ENCODE peak calls at places on chromosomes 4 and X, in five cellular contexts. One of them, this sample, is unnamed.
A peak's percentile ranks its signal among the peaks of the same experiment; 100 is the strongest.

GRCh38 chrX:46840946-46841740 is 4.3 kb downstream of the RP2 start:
- DNase-seq in fibroblast of lung: peak; percentile 28
- DNase-seq in HCT116: no peak
- DNase-seq in H1: no peak
- DNase-seq in endodermal cell: no peak
- DNase-seq in this sample: no peak

GRCh38 chr4:89535251-89535650 is 227.7 kb upstream of the GPRIN3 start:
- DNase-seq in fibroblast of lung: no peak
- DNase-seq in HCT116: no peak
- DNase-seq in H1: no peak
- DNase-seq in endodermal cell: no peak
- DNase-seq in this sample: no peak

GRCh38 chr4:185128272-185129119 is 14.6 kb upstream of the SLC25A4 start:
- DNase-seq in fibroblast of lung: peak; percentile 19
- DNase-seq in HCT116: no peak
- DNase-seq in H1: no peak
- DNase-seq in endodermal cell: peak; percentile 85
- DNase-seq in this sample: no peak

GRCh38 chrX:45850775-45851433 is 650.2 kb upstream of the DIPK2B start:
- DNase-seq in fibroblast of lung: peak; percentile 54
- DNase-seq in HCT116: no peak
- DNase-seq in H1: no peak
- DNase-seq in endodermal cell: peak; percentile 74
- DNase-seq in this sample: peak; percentile 38

GRCh38 chr4:75542824-75543223 is 13.0 kb upstream of the ODAPH start:
- DNase-seq in fibroblast of lung: peak; percentile 95
- DNase-seq in HCT116: no peak
- DNase-seq in H1: no peak
- DNase-seq in endodermal cell: no peak
- DNase-seq in this sample: no peak

GRCh38 chr4:145170209-145170608 is 10.2 kb downstream of the OTUD4 start:
- DNase-seq in fibroblast of lung: peak; percentile 42
- DNase-seq in HCT116: no peak
- DNase-seq in H1: no peak
- DNase-seq in endodermal cell: no peak
- DNase-seq in this sample: no peak

GRCh38 chrX:40459576-40460158 is 121.1 kb upstream of the ATP6AP2 start:
- DNase-seq in fibroblast of lung: no peak
- DNase-seq in HCT116: no peak
- DNase-seq in H1: no peak
- DNase-seq in endodermal cell: peak; percentile 74
- DNase-seq in this sample: no peak

GRCh38 chr4:103197765-103198110 is 405 bp downstream of the CENPE start:
- DNase-seq in fibroblast of lung: no peak
- DNase-seq in HCT116: peak; percentile 8
- DNase-seq in H1: no peak
- DNase-seq in endodermal cell: no peak
- DNase-seq in this sample: no peak

GRCh38 chr4:183635333-183635732 is 23.7 kb downstream of the RWDD4 start:
- DNase-seq in fibroblast of lung: no peak
- DNase-seq in HCT116: no peak
- DNase-seq in H1: no peak
- DNase-seq in endodermal cell: peak; percentile 73
- DNase-seq in this sample: no peak

GRCh38 chr4:184450743-184451142 is 23.6 kb downstream of the IRF2 start:
- DNase-seq in fibroblast of lung: no peak
- DNase-seq in HCT116: no peak
- DNase-seq in H1: no peak
- DNase-seq in endodermal cell: peak; percentile 17
- DNase-seq in this sample: no peak

GRCh38 chr4:94274912-94275311 is 67.2 kb downstream of the SMARCAD1 start:
- DNase-seq in fibroblast of lung: peak; percentile 67
- DNase-seq in HCT116: no peak
- DNase-seq in H1: no peak
- DNase-seq in endodermal cell: no peak
- DNase-seq in this sample: no peak

GRCh38 chrX:632391-633042 is 1.9 kb downstream of the SHOX start:
- DNase-seq in fibroblast of lung: no peak
- DNase-seq in HCT116: no peak
- DNase-seq in H1: no peak
- DNase-seq in endodermal cell: peak; percentile 73
- DNase-seq in this sample: no peak

GRCh38 chr4:97235516-97235915 is 907.8 kb downstream of the STPG2 start:
- DNase-seq in fibroblast of lung: no peak
- DNase-seq in HCT116: no peak
- DNase-seq in H1: no peak
- DNase-seq in endodermal cell: peak; percentile 68
- DNase-seq in this sample: no peak

GRCh38 chr4:51853027-51853682 is 10.2 kb downstream of the DCUN1D4 start:
- DNase-seq in fibroblast of lung: peak; percentile 29
- DNase-seq in HCT116: no peak
- DNase-seq in H1: no peak
- DNase-seq in endodermal cell: peak; percentile 60
- DNase-seq in this sample: peak; percentile 47

GRCh38 chrX:49172280-49172780 is 632 bp downstream of the PLP2 start:
- DNase-seq in fibroblast of lung: peak; percentile 42
- DNase-seq in HCT116: no peak
- DNase-seq in H1: no peak
- DNase-seq in endodermal cell: no peak
- DNase-seq in this sample: peak; percentile 85

GRCh38 chr4:176817222-176817621 is 24.5 kb upstream of the VEGFC start:
- DNase-seq in fibroblast of lung: no peak
- DNase-seq in HCT116: no peak
- DNase-seq in H1: no peak
- DNase-seq in endodermal cell: no peak
- DNase-seq in this sample: no peak

GRCh38 chr4:176123710-176124407 is 58.2 kb downstream of the WDR17 start:
- DNase-seq in fibroblast of lung: peak; percentile 6
- DNase-seq in HCT116: peak; percentile 26
- DNase-seq in H1: no peak
- DNase-seq in endodermal cell: peak; percentile 73
- DNase-seq in this sample: peak; percentile 18

GRCh38 chrX:3262906-3263305 is 83.5 kb downstream of the MXRA5 start:
- DNase-seq in fibroblast of lung: peak; percentile 93
- DNase-seq in HCT116: peak; percentile 28
- DNase-seq in H1: no peak
- DNase-seq in endodermal cell: no peak
- DNase-seq in this sample: no peak

GRCh38 chr4:170047774-170048354 is 21.7 kb upstream of the MFAP3L start:
- DNase-seq in fibroblast of lung: peak; percentile 53
- DNase-seq in HCT116: peak; percentile 57
- DNase-seq in H1: no peak
- DNase-seq in endodermal cell: peak; percentile 75
- DNase-seq in this sample: peak; percentile 55

GRCh38 chrX:22135171-22135711 is 103.1 kb downstream of the PHEX start:
- DNase-seq in fibroblast of lung: peak; percentile 53
- DNase-seq in HCT116: no peak
- DNase-seq in H1: no peak
- DNase-seq in endodermal cell: no peak
- DNase-seq in this sample: no peak

GRCh38 chrX:74467656-74468055 is 46.4 kb downstream of the SLC16A2 start:
- DNase-seq in fibroblast of lung: peak; percentile 24
- DNase-seq in HCT116: no peak
- DNase-seq in H1: no peak
- DNase-seq in endodermal cell: no peak
- DNase-seq in this sample: no peak

GRCh38 chr4:156190606-156191005 is 236.9 kb upstream of the CTSO start:
- DNase-seq in fibroblast of lung: peak; percentile 88
- DNase-seq in HCT116: no peak
- DNase-seq in H1: no peak
- DNase-seq in endodermal cell: no peak
- DNase-seq in this sample: no peak

GRCh38 chrX:14673764-14674163 is 144.4 kb downstream of the GLRA2 start:
- DNase-seq in fibroblast of lung: peak; percentile 89
- DNase-seq in HCT116: peak; percentile 78
- DNase-seq in H1: no peak
- DNase-seq in endodermal cell: no peak
- DNase-seq in this sample: peak; percentile 20

GRCh38 chrX:143988356-143988755 is 104.5 kb downstream of the UBE2NL start:
- DNase-seq in fibroblast of lung: no peak
- DNase-seq in HCT116: no peak
- DNase-seq in H1: no peak
- DNase-seq in endodermal cell: no peak
- DNase-seq in this sample: no peak

GRCh38 chr4:52038109-52038912 is at the start of gene SGCB:
- DNase-seq in fibroblast of lung: peak; percentile 56
- DNase-seq in HCT116: no peak
- DNase-seq in H1: no peak
- DNase-seq in endodermal cell: peak; percentile 87
- DNase-seq in this sample: peak; percentile 77

GRCh38 chr4:95867919-95868318 is 28.0 kb downstream of the PDHA2 start:
- DNase-seq in fibroblast of lung: peak; percentile 9
- DNase-seq in HCT116: peak; percentile 28
- DNase-seq in H1: no peak
- DNase-seq in endodermal cell: no peak
- DNase-seq in this sample: no peak

DNA sequence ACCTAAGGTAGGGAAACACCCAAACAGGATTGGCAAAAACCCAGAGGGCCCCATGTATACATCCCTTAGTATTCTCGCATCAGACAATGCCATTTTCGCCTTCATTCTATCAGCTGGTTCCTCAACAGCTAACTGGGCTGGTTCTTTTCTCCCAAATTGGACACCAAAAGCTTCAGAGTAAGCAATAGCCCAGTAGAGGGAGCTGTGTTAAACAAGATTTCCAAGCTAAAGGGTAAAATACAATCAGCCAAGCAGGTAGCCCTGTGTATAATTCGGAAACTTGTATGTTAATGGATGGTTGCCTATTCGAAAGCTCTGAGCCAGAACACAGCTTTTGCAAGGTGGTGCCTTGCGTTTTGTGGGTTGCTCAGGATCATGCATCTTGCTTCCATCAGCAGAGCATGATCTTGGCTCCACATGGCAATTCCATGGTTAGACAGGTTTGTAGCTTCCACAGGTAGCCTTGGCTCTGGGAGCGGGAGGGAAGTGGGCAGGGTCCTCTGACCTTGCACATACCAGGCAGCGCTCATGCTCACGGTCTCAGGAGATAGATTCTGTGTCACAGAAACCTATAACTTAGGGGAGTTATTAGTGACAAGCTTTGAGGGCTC is 115.2 kb upstream of the LNX1 start:
- DNase-seq in fibroblast of lung: peak; percentile 54
- DNase-seq in HCT116: peak; percentile 34
- DNase-seq in H1: no peak
- DNase-seq in endodermal cell: peak; percentile 56
- DNase-seq in this sample: peak; percentile 32
- TF ChIP-seq CTCF in fibroblast of lung: peak; percentile 70
- TF ChIP-seq CTCF in HCT116: peak; percentile 58
- TF ChIP-seq CTCF in H1: peak; percentile 63
- TF ChIP-seq CTCF in endodermal cell: peak; percentile 84
- TF ChIP-seq CTCF in this sample: peak; percentile 27

DNA sequence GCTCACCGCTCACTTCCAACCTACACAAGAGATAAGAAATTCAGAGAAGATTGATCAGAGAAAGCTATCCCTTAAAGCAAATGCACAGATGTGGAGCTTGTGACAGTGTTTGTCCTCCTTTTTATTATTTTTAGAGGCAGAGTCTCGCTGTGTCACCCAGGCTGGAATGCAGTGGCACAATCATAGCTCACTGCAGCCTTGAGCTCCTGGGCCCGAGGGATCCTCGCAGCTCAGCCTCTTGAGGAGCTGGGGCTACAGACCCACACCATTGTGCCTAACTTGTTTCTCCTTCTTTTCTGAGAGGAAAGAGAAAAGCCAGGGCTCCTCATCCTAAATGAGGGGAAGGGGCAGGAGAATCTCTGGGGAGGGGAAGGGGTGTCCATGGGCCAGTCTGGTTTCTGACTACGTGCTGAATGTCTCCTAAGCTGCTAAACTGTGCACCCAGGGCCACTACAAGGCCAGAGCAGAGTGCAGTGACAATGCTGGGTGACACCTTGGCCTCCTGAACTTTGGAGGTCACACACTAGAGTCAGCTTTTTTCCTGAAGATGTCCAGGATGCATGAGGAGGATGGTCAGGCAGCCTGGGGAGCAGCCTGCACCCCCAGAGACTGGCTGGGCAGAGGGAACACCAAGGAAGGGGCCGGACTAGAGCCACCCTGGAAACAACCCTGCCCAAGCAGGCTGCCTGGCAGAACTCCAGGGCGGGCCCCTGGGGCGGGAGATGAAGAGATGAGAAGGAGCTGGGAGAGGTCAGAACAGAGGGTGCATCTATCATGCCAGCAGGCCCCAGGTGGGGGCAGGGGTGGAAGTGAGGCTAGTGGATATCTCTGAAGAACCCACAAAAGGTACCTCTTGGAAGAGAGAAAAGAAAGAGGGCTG is 55.5 kb upstream of the PROM1 start:
- DNase-seq in fibroblast of lung: no peak
- DNase-seq in HCT116: no peak
- DNase-seq in H1: no peak
- DNase-seq in endodermal cell: peak; percentile 27
- DNase-seq in this sample: peak; percentile 78
- H3K27me3 ChIP-seq in fibroblast of lung: peaks cover under 1% of the 10 kb centered on the region
- H3K27me3 ChIP-seq in HCT116: no peaks in the 10 kb centered on the region
- H3K27me3 ChIP-seq in H1: no peaks in the 10 kb centered on the region
- H3K27me3 ChIP-seq in endodermal cell: peaks cover 8% of the 10 kb centered on the region
- H3K27me3 ChIP-seq in this sample: no peaks in the 10 kb centered on the region

GRCh38 chr4:158166701-158167100 is 6.1 kb downstream of the GASK1B start:
- DNase-seq in fibroblast of lung: no peak
- DNase-seq in HCT116: no peak
- DNase-seq in H1: no peak
- DNase-seq in endodermal cell: no peak
- DNase-seq in this sample: no peak

GRCh38 chr4:158170691-158171455 is 2.0 kb downstream of the GASK1B start:
- DNase-seq in fibroblast of lung: peak; percentile 22
- DNase-seq in HCT116: no peak
- DNase-seq in H1: no peak
- DNase-seq in endodermal cell: peak; percentile 76
- DNase-seq in this sample: peak; percentile 58

GRCh38 chr4:158169516-158169915 is 3.3 kb downstream of the GASK1B start:
- DNase-seq in fibroblast of lung: peak; percentile 40
- DNase-seq in HCT116: no peak
- DNase-seq in H1: no peak
- DNase-seq in endodermal cell: no peak
- DNase-seq in this sample: no peak

GRCh38 chr4:158169931-158170690 is 2.7 kb downstream of the GASK1B start:
- DNase-seq in fibroblast of lung: peak; percentile 75
- DNase-seq in HCT116: no peak
- DNase-seq in H1: no peak
- DNase-seq in endodermal cell: no peak
- DNase-seq in this sample: no peak

DNA sequence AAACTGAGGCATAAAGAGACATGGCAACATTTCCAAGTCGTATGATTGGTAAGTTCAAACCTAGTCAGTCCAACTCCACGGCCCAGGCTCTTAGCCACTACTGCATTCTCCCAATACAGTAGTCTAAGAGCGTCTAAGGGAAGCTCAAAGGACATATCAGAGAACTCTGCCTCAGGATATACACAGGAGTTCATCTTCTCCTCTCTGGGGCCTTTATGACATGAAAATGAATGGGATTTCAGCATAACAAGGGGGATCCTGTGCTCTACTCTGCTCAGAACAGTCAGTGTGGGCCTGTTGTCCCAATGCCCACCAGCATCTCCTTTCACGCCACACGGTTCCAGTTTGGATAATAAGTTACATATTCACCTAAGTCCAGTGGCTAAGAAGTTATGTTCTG is 4.2 kb downstream of the GASK1B start:
- DNase-seq in fibroblast of lung: no peak
- DNase-seq in HCT116: no peak
- DNase-seq in H1: no peak
- DNase-seq in endodermal cell: no peak
- DNase-seq in this sample: no peak
- H3K9ac ChIP-seq in fibroblast of lung: no peak overlapping the region
- H3K9ac ChIP-seq in HCT116: no peak overlapping the region
- H3K9ac ChIP-seq in H1: no peak overlapping the region
- H3K9ac ChIP-seq in endodermal cell: no peak overlapping the region
- H3K9ac ChIP-seq in this sample: no peak overlapping the region

GRCh38 chr4:126318376-126318775 is 1003.6 kb downstream of the FAT4 start:
- DNase-seq in fibroblast of lung: no peak
- DNase-seq in HCT116: no peak
- DNase-seq in H1: no peak
- DNase-seq in endodermal cell: no peak
- DNase-seq in this sample: no peak
- TF ChIP-seq CTCF in fibroblast of lung: no peak
- TF ChIP-seq CTCF in HCT116: no peak
- TF ChIP-seq CTCF in H1: no peak
- TF ChIP-seq CTCF in endodermal cell: no peak
- TF ChIP-seq CTCF in this sample: no peak

This sample was measured in colonic mucosa.